ENCODE peak calls at places on chromosomes 12 and 14, in four cellular contexts. K is foreskin fibroblast, X is cardiac fibroblast, B is colonic mucosa. M is an unnamed sample.

GRCh38 chr14:71454513-71455332 is 477.5 kb upstream of the RGS6 start:
- DNase-seq in K (no peak), X (no peak), B (no peak), M (no peak)

GRCh38 chr14:55912344-55912743 is 205.9 kb upstream of the PELI2 start:
- DNase-seq in X (no peak), K (no peak), B (no peak), M (no peak)

GRCh38 chr12:49543221-49543913 is 4.5 kb downstream of the KCNH3 start:
- DNase-seq in K (no peak), B (no peak), X (no peak), M (no peak)

GRCh38 chr12:52056801-52057613 is 5.8 kb downstream of the NR4A1 start:
- DNase-seq in B (no peak), X (peak), K (peak), M (no peak)

GRCh38 chr12:3328081-3328480 is 162.9 kb upstream of the PRMT8 start:
- DNase-seq in X (no peak), K (no peak), B (no peak), M (no peak)

GRCh38 chr12:52232916-52233461 is at the start of gene KRT7:
- DNase-seq in B (no peak), K (no peak), X (no peak), M (no peak)

GRCh38 chr12:50734409-50735263 is 29.3 kb upstream of the ATF1 start:
- DNase-seq in X (peak), K (peak), B (no peak), M (no peak)

GRCh38 chr14:76699901-76700590 is 61.2 kb upstream of the VASH1 start:
- DNase-seq in B (no peak), X (no peak), K (no peak), M (no peak)

GRCh38 chr12:27305673-27306504 is 26.7 kb upstream of the BMAL2 start:
- DNase-seq in K (peak), X (peak), B (no peak), M (no peak)

GRCh38 chr12:103799504-103800251 is 41.4 kb downstream of the NT5DC3 start:
- DNase-seq in B (peak), K (peak), X (peak), M (no peak)

GRCh38 chr14:50364792-50365191 is 31.9 kb downstream of the CDKL1 start:
- DNase-seq in K (no peak), X (no peak), B (peak), M (no peak)

GRCh38 chr12:57841445-57841844 is 5.1 kb downstream of the CTDSP2 start:
- DNase-seq in K (no peak), X (no peak), B (no peak), M (no peak)
- H3K4me3 ChIP-seq in K (no peak), X (no peak), B (no peak), M (no peak)

GRCh38 chr12:6346942-6347341 is 5.1 kb upstream of the TNFRSF1A start:
- DNase-seq in K (no peak), X (no peak), B (no peak), M (no peak)

GRCh38 chr12:6346235-6346832 is 4.5 kb upstream of the TNFRSF1A start:
- DNase-seq in B (no peak), K (no peak), X (no peak), M (no peak)

GRCh38 chr12:6345319-6346071 is 3.6 kb upstream of the TNFRSF1A start:
- DNase-seq in K (peak), X (peak), B (no peak), M (peak)

GRCh38 chr12:6351622-6352021 is 9.7 kb upstream of the TNFRSF1A start:
- DNase-seq in B (no peak), K (no peak), X (no peak), M (no peak)

GRCh38 chr12:6347367-6348338 is 5.8 kb upstream of the TNFRSF1A start:
- DNase-seq in K (no peak), B (no peak), X (peak), M (no peak)
- H3K4me3 ChIP-seq in K (no peak), B (no peak), X (no peak), M (no peak)

GRCh38 chr14:21105095-21105494 is 4.2 kb downstream of the TMEM253 start:
- DNase-seq in B (peak), X (no peak), K (no peak), M (no peak)
- H3K4me3 ChIP-seq in B (no peak), X (no peak), K (no peak), M (no peak)

DNA sequence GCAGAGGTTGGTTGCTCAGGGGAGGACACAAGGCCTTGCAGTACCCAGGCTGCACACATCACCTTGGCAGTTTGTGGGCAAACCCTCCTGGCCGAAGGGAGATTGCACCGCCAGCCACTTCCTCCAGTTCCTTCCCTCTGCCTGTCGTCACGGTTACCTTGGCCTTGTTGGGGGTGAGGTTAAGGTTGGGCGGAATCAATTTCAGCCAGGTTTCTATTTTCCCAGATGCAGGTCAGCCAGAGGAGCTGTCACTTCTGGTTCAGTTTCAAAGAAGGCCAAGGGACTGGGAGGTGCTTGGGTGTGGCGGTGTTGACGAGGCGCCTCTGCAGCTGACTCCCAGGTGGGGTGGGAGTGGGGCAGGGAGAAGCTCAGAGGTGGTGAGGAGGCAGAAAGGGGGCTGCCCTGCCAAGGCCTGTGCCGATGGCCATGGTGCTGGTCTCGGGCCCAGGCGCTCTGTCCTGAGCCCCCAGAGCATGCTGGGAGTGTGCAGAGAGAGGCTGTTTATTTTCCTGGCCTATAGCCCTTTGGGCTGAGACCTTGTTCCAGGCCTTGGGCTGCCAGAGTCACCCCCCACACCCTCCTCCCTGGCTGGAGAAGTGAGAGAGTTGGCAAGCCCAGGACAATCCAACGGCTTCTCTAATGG is 31.4 kb downstream of the JDP2 start:
- DNase-seq in X (no peak), K (no peak), B (peak), M (no peak)
- H3K4me3 ChIP-seq in X (no peak), K (no peak), B (no peak), M (no peak)

DNA sequence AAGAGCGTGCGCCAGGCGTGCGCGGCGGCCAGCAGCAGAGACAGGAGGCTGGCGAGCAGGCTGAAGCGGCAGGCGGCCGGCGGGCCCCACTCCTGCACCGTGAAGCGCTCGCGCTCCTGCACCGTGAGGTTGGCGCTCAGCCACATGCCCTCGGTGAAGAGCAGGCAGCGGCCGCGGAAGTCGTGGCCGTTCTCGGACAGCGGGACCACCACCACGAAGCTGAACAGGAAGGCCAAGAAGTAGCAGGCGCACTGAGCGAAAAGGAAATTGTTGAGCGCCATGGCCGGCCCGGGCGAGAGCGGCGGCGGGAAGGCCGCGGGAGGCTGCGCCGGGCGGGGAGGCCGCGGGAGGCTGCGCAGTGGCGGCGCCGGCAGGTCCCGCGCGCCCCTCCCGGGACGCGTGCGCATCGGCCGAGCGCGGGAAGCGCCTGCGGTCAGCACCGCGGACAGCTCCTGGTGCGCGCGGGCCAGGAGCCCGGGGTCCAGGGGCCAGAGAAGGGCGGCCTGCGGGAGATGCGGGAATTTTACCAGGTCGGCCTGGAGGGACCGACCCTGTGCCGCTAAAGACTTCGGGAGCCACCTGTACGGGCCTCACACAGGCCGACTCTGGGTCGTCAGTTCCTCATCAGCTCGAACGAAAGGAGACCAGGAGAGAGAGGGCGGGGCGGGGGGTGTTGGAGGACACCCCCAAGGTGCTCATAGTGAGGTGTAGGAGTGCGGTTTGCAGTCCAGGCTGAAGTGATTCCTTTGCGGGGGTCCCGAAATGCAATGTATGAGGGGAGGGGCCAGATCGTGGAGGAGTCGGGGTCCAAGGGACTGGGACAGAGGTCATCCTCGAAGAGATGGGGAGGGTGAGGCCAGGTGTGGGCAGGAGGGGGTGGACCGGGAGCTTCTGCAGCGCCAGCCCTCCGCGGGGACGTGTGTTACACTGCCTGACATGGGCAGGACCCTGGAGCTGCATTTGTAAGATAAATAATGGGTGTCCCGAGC is at the start of gene TMEM179:
- DNase-seq in X (peak), B (no peak), K (peak), M (no peak)
- H3K4me3 ChIP-seq in X (no peak), B (no peak), K (peak), M (peak)

DNA sequence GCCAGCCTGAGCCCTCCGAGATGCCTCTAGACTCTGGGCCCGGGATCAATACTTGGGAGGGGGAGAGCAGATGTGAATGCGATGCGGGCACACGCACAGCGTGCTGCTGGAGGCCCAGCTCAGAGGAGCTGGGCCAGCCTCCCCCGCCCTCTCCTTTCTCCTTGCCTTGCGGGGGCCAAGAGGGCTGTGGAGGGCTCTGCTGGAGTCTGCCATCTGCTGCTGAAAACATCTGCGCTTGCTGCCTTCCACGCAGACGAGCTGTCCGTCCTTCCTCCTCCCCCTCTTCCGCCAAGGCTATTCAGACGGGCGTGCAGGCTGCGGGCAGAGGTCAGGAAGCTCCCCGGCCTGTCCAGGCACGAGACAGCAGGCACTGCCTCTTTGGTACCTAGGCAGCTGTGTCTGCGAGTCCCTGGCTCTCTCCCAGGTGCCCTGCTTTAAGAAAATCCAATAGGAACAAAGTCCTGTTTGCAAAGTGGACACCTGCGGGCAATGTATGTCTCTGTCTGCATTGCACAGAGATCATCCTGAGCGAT is 75.2 kb downstream of the SPRING1 start:
- DNase-seq in B (peak), K (peak), X (no peak), M (no peak)
- H3K4me3 ChIP-seq in B (no peak), K (no peak), X (no peak), M (no peak)

GRCh38 chr14:90757452-90757851 is 58.8 kb downstream of the TTC7B start:
- DNase-seq in X (no peak), B (no peak), K (no peak), M (no peak)
- H3K4me3 ChIP-seq in X (no peak), B (peak), K (no peak), M (no peak)